ENCODE peak calls at places on chromosome 21, in four cellular contexts. V is hepatic stellate cell, U is hypothalamus, R is left colon. W is an unnamed sample.
A peak's percentile ranks its signal among the peaks of the same experiment; 100 is the strongest.

GRCh38 chr21:35171385-35171784 is 122.3 kb upstream of the RUNX1 start:
- DNase-seq in V (no peak), U (no peak), R (no peak), W (no peak)

GRCh38 chr21:42097860-42098259 is 26.7 kb downstream of the UMODL1 start:
- DNase-seq in V (peak; percentile 99), U (no peak), R (peak; percentile 58), W (peak; percentile 71)

GRCh38 chr21:42232176-42232825 is 13.4 kb downstream of the ABCG1 start:
- DNase-seq in V (no peak), U (no peak), R (peak; percentile 38), W (no peak)

GRCh38 chr21:38990424-38990794 is 184.7 kb downstream of the ETS2 start:
- DNase-seq in V (no peak), U (no peak), R (peak; percentile 65), W (no peak)

GRCh38 chr21:21860888-21861287 is 862.7 kb downstream of the NCAM2 start:
- DNase-seq in V (peak; percentile 8), U (no peak), R (no peak), W (no peak)

GRCh38 chr21:34949045-34949444 is 100.1 kb downstream of the RUNX1 start:
- DNase-seq in V (no peak), U (no peak), R (no peak), W (no peak)

GRCh38 chr21:36976882-36977651 is 10.6 kb upstream of the HLCS start:
- DNase-seq in V (peak; percentile 54), U (no peak), R (no peak), W (peak; percentile 29)

GRCh38 chr21:43864313-43864805 is 664 bp upstream of the AGPAT3 start:
- DNase-seq in V (no peak), U (no peak), R (peak; percentile 79), W (peak; percentile 52)

GRCh38 chr21:37829043-37829442 is 87.2 kb downstream of the KCNJ6 start:
- DNase-seq in V (no peak), U (no peak), R (peak; percentile 26), W (no peak)

GRCh38 chr21:10627316-10627863 is 106.0 kb downstream of the TPTE start:
- DNase-seq in V (no peak), U (no peak), R (no peak), W (no peak)

GRCh38 chr21:44927587-44928461 is 7.1 kb upstream of the ITGB2 start:
- DNase-seq in V (peak; percentile 81), U (no peak), R (peak; percentile 57), W (peak; percentile 60)

GRCh38 chr21:35483267-35483666 is 434.2 kb upstream of the RUNX1 start:
- DNase-seq in V (no peak), U (no peak), R (no peak), W (no peak)

GRCh38 chr21:30340714-30341573 is 3.5 kb upstream of the KRTAP27-1 start:
- DNase-seq in V (peak; percentile 11), U (no peak), R (peak; percentile 46), W (no peak)